ENCODE peak calls at places on chromosomes 13 and 19, in ten cellular contexts. H is stimulated activated CD4-positive, alpha-beta T cell treated with anti-CD3 and anti-CD28 coated beads, Interleukin-4, amount 100 ng/mL, for 24 hours; Y is HFFc6; T is effector memory CD8-positive, alpha-beta T cell; L is fibroblast of mammary gland; S is heart right ventricle; I is HCT116; F is uterus; U is left ventricle myocardium inferior; X is EL. G is an unnamed sample.
A peak's percentile ranks its signal among the peaks of the same experiment; 100 is the strongest.

GRCh38 chr19:33299061-33299665 is 3.2 kb downstream of the CEBPA start:
- DNase-seq in H (no peak), Y (no peak), T (no peak), L (no peak), S (no peak), I (no peak), F (no peak), U (no peak), X (no peak), G (no peak)

GRCh38 chr19:46624958-46625661 is at the start of gene PTGIR:
- DNase-seq in H (peak; percentile 38), Y (peak; percentile 85), T (no peak), L (peak; percentile 79), S (peak; percentile 78), I (no peak), F (peak; percentile 84), U (peak; percentile 81), X (peak; percentile 88), G (no peak)

GRCh38 chr19:5895890-5896289 is 7.7 kb downstream of the NDUFA11 start:
- DNase-seq in H (no peak), Y (no peak), T (no peak), L (no peak), S (no peak), I (no peak), F (no peak), U (no peak), X (no peak), G (no peak)

GRCh38 chr13:72757792-72758535 is 23.7 kb downstream of the DIS3 start:
- DNase-seq in H (no peak), Y (no peak), T (no peak), L (peak; percentile 8), S (no peak), I (no peak), F (no peak), U (no peak), X (peak; percentile 3), G (no peak)

GRCh38 chr19:15640904-15641597 is 354 bp downstream of the CYP4F3 start:
- DNase-seq in H (no peak), Y (no peak), T (no peak), L (no peak), S (no peak), I (no peak), F (no peak), U (no peak), X (no peak), G (no peak)

GRCh38 chr13:48231948-48232347 is 1.1 kb upstream of the ITM2B start:
- DNase-seq in H (no peak), Y (no peak), T (no peak), L (no peak), S (no peak), I (no peak), F (no peak), U (no peak), X (no peak), G (no peak)

GRCh38 chr19:45177817-45178261 is at the start of gene TRAPPC6A:
- DNase-seq in H (no peak), Y (peak; percentile 74), T (no peak), L (peak; percentile 83), S (no peak), I (no peak), F (no peak), U (no peak), X (peak; percentile 69), G (peak; percentile 82)

GRCh38 chr13:113922412-113923118 is 51.3 kb downstream of the C13orf46 start:
- DNase-seq in H (no peak), Y (no peak), T (no peak), L (no peak), S (no peak), I (no peak), F (peak; percentile 6), U (no peak), X (no peak), G (no peak)

GRCh38 chr13:49935171-49936084 is 712 bp downstream of the SPRYD7 start:
- DNase-seq in H (peak; percentile 32), Y (peak; percentile 76), T (no peak), L (peak; percentile 67), S (no peak), I (peak; percentile 66), F (no peak), U (peak; percentile 36), X (peak; percentile 87), G (peak; percentile 30)

GRCh38 chr13:113926301-113926761 is 47.5 kb downstream of the C13orf46 start:
- DNase-seq in H (no peak), Y (peak; percentile 61), T (no peak), L (peak; percentile 95), S (no peak), I (no peak), F (no peak), U (peak; percentile 15), X (peak; percentile 58), G (no peak)

GRCh38 chr19:5128251-5128931 is 159.5 kb downstream of the KDM4B start:
- DNase-seq in H (no peak), Y (peak; percentile 36), T (no peak), L (peak; percentile 39), S (peak; percentile 78), I (no peak), F (peak; percentile 65), U (peak; percentile 68), X (peak; percentile 9), G (no peak)

GRCh38 chr13:109779876-109780516 is 6.4 kb downstream of the IRS2 start:
- DNase-seq in H (no peak), Y (no peak), T (no peak), L (no peak), S (no peak), I (no peak), F (no peak), U (no peak), X (no peak), G (no peak)

GRCh38 chr19:42325308-42325895 is at the start of gene MEGF8:
- DNase-seq in H (peak; percentile 99), Y (peak; percentile 98), T (peak; percentile 98), L (peak; percentile 98), S (peak; percentile 98), I (peak; percentile 97), F (peak; percentile 98), U (peak; percentile 97), X (peak; percentile 99), G (peak; percentile 98)

GRCh38 chr19:56748443-56748842 is 76.9 kb upstream of the ZNF835 start:
- DNase-seq in H (no peak), Y (peak; percentile 2), T (no peak), L (peak; percentile 26), S (no peak), I (no peak), F (peak; percentile 34), U (no peak), X (no peak), G (no peak)

GRCh38 chr19:41548954-41549688 is 26.8 kb upstream of the CEACAM21 start:
- DNase-seq in H (peak; percentile 84), Y (no peak), T (peak; percentile 66), L (no peak), S (no peak), I (no peak), F (no peak), U (no peak), X (no peak), G (no peak)

GRCh38 chr13:25132984-25133383 is 37.0 kb downstream of the PABPC3 start:
- DNase-seq in H (no peak), Y (no peak), T (no peak), L (peak; percentile 15), S (no peak), I (no peak), F (no peak), U (no peak), X (no peak), G (no peak)

GRCh38 chr19:42140125-42140754 is 8.0 kb upstream of the POU2F2 start:
- DNase-seq in H (no peak), Y (peak; percentile 45), T (no peak), L (peak; percentile 61), S (peak; percentile 59), I (no peak), F (no peak), U (peak; percentile 61), X (peak; percentile 63), G (no peak)

GRCh38 chr19:57701625-57702024 is 7.4 kb downstream of the ZNF154 start:
- DNase-seq in H (no peak), Y (no peak), T (no peak), L (no peak), S (no peak), I (no peak), F (no peak), U (no peak), X (no peak), G (no peak)

GRCh38 chr13:58254961-58255360 is 623.4 kb downstream of the PCDH17 start:
- DNase-seq in H (no peak), Y (no peak), T (no peak), L (no peak), S (no peak), I (no peak), F (no peak), U (no peak), X (no peak), G (no peak)

GRCh38 chr13:53110181-53110580 is 81.6 kb downstream of the OLFM4 start:
- DNase-seq in H (no peak), Y (no peak), T (no peak), L (no peak), S (no peak), I (no peak), F (no peak), U (no peak), X (no peak), G (no peak)

GRCh38 chr13:80448725-80449124 is 107.8 kb upstream of the SPRY2 start:
- DNase-seq in H (no peak), Y (no peak), T (no peak), L (no peak), S (no peak), I (no peak), F (no peak), U (no peak), X (no peak), G (no peak)

GRCh38 chr13:73608731-73609485 is 525.3 kb downstream of the KLF12 start:
- DNase-seq in H (no peak), Y (no peak), T (no peak), L (no peak), S (no peak), I (no peak), F (no peak), U (no peak), X (no peak), G (no peak)

GRCh38 chr19:18340990-18341868 is 831 bp downstream of the PGPEP1 start:
- DNase-seq in H (peak; percentile 74), Y (peak; percentile 39), T (peak; percentile 41), L (peak; percentile 35), S (peak; percentile 58), I (no peak), F (peak; percentile 66), U (peak; percentile 48), X (peak; percentile 69), G (no peak)

GRCh38 chr19:30059741-30060140 is 117.7 kb downstream of the URI1 start:
- DNase-seq in H (no peak), Y (no peak), T (no peak), L (no peak), S (no peak), I (no peak), F (no peak), U (no peak), X (no peak), G (no peak)

GRCh38 chr19:35350591-35350990 is 2.9 kb downstream of the FFAR1 start:
- DNase-seq in H (no peak), Y (no peak), T (no peak), L (no peak), S (no peak), I (no peak), F (no peak), U (no peak), X (no peak), G (no peak)

GRCh38 chr19:17601683-17602082 is 46.2 kb downstream of the COLGALT1 start:
- DNase-seq in H (no peak), Y (no peak), T (no peak), L (no peak), S (no peak), I (no peak), F (no peak), U (no peak), X (no peak), G (no peak)

GRCh38 chr13:42392706-42393572 is 121.0 kb downstream of the AKAP11 start:
- DNase-seq in H (peak; percentile 53), Y (no peak), T (no peak), L (peak; percentile 20), S (no peak), I (no peak), F (no peak), U (no peak), X (no peak), G (no peak)

G was measured in RWPE1.